ENCODE peak calls at places on chromosome 18, in ten cellular contexts. D is BE2C; C is kidney; T is GM23248; P is transverse colon; S is neuronal stem cell; Z is cardiac muscle cell; X is tibial nerve; F is A549; K is CD8-positive, alpha-beta memory T cell. V is an unnamed sample.

GRCh38 chr18:48948112-48949050 is 2.4 kb downstream of the SMAD7 start:
- DNase-seq in P (peak; percentile 70), T (peak; percentile 73), K (peak; percentile 42), S (no peak), D (peak; percentile 62), X (no peak), F (no peak), C (peak; percentile 88), Z (peak; percentile 89), V (peak; percentile 29)

GRCh38 chr18:28903366-28903765 is 726.4 kb upstream of the CDH2 start:
- DNase-seq in K (no peak), C (no peak), F (no peak), T (peak; percentile 51), Z (no peak), D (no peak), S (no peak), P (no peak), X (no peak), V (no peak)

GRCh38 chr18:49565656-49566055 is 3.8 kb downstream of the LIPG start:
- DNase-seq in X (no peak), S (no peak), Z (no peak), P (peak; percentile 21), F (no peak), T (peak; percentile 65), D (no peak), C (no peak), K (no peak), V (no peak)

GRCh38 chr18:61844726-61845125 is 48.1 kb downstream of the RNF152 start:
- DNase-seq in C (no peak), S (no peak), K (no peak), D (no peak), T (no peak), P (no peak), F (no peak), X (no peak), Z (no peak), V (no peak)

GRCh38 chr18:69387181-69387580 is 13.5 kb upstream of the DOK6 start:
- DNase-seq in C (no peak), T (no peak), S (no peak), Z (no peak), K (no peak), D (no peak), X (no peak), F (no peak), P (no peak), V (no peak)

GRCh38 chr18:10131783-10132381 is 218.1 kb downstream of the VAPA start:
- DNase-seq in F (no peak), S (peak; percentile 26), C (no peak), P (no peak), T (peak; percentile 32), D (no peak), X (no peak), Z (peak; percentile 59), K (no peak), V (no peak)

GRCh38 chr18:31176531-31176930 is 13.9 kb upstream of the DSC1 start:
- DNase-seq in F (peak; percentile 4), K (no peak), Z (no peak), C (no peak), D (no peak), T (no peak), P (no peak), X (no peak), S (no peak), V (no peak)

GRCh38 chr18:7754258-7754657 is 187.1 kb downstream of the PTPRM start:
- DNase-seq in C (no peak), T (no peak), X (no peak), S (no peak), D (no peak), K (no peak), P (no peak), F (no peak), Z (no peak), V (no peak)

DNA sequence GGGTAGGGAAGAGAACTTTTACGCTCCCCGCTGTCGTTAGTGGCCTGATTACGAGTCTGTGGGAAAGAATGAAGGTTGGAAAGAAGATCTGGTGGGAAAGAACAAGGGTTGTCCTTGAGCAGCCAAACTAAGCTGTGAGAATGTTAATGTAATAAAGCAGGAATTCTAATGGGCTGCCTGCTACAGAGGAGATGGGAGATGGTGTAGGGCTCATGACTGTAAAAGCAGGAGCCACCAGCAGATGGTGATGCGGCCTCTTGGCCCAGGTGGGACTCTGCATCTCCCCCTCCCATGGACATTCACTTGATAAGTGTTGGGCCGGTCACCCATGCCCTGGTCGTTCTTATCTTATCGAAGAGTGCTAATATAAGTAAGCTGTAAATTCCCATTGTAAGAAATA is 150.0 kb downstream of the NEDD4L start:
- DNase-seq in F (no peak), T (no peak), Z (peak; percentile 57), D (peak; percentile 36), X (no peak), C (no peak), K (no peak), S (no peak), P (no peak), V (no peak)
- H3K4me1 ChIP-seq in F (peaks cover 15% of the 10 kb centered on the region), T (peaks cover 23% of the 10 kb centered on the region), Z (peaks cover 29% of the 10 kb centered on the region), D (no peaks in the 10 kb centered on the region), X (peaks cover 7% of the 10 kb centered on the region), C (peaks cover 6% of the 10 kb centered on the region), K (peaks cover 15% of the 10 kb centered on the region), S (peaks cover 11% of the 10 kb centered on the region), P (peaks cover 32% of the 10 kb centered on the region), V (no peaks in the 10 kb centered on the region)

DNA sequence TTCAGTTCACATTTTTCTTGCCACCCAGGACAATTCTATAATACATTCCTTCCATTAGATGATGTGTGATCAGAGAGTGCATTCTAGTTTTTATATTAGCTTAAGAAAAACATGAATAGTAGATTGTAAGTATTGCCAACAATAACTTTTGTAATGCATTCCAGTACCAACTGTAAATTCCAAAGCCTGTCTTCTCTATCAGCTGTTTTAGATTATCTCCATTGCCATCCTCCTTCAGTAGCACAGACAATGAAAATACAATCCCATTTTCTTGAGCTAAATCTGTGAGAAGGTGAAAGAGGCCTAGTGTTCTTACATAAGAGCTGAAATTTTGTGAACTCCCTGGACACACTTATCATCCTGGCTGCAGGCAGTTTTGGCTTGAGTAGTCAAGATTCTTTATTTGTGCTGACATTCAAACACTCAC is 103.9 kb downstream of the CCBE1 start:
- DNase-seq in Z (no peak), S (no peak), P (no peak), K (no peak), T (peak; percentile 65), D (no peak), F (no peak), C (no peak), X (no peak), V (no peak)
- H3K4me3 ChIP-seq in Z (no peak overlapping the region), S (no peak overlapping the region), P (no peak overlapping the region), K (no peak overlapping the region), T (no peak overlapping the region), D (no peak overlapping the region), F (no peak overlapping the region), C (no peak overlapping the region), X (no peak overlapping the region), V (no peak overlapping the region)

GRCh38 chr18:8948011-8948410 is 154.5 kb upstream of the NDUFV2 start:
- DNase-seq in S (no peak), X (no peak), K (no peak), F (no peak), P (no peak), D (no peak), Z (no peak), C (no peak), T (peak; percentile 23), V (no peak)

GRCh38 chr18:8946046-8946838 is 156.3 kb upstream of the NDUFV2 start:
- DNase-seq in Z (no peak), C (no peak), P (no peak), K (no peak), F (peak; percentile 12), D (no peak), X (no peak), T (peak; percentile 95), S (no peak), V (no peak)

GRCh38 chr18:8949206-8949605 is 153.3 kb upstream of the NDUFV2 start:
- DNase-seq in Z (no peak), F (no peak), X (no peak), T (peak; percentile 76), K (no peak), C (no peak), P (no peak), S (no peak), D (peak; percentile 9), V (no peak)

GRCh38 chr18:8947576-8947975 is 154.9 kb upstream of the NDUFV2 start:
- DNase-seq in X (no peak), F (no peak), P (no peak), K (no peak), C (no peak), S (no peak), T (no peak), D (no peak), Z (no peak), V (no peak)

GRCh38 chr18:8948471-8949149 is 153.9 kb upstream of the NDUFV2 start:
- DNase-seq in T (peak; percentile 96), Z (no peak), C (no peak), D (no peak), K (no peak), F (peak; percentile 53), S (no peak), X (no peak), P (no peak), V (no peak)
- H3K4me1 ChIP-seq in T (peaks cover 69% of the 10 kb centered on the region), Z (no peaks in the 10 kb centered on the region), C (no peaks in the 10 kb centered on the region), D (no peaks in the 10 kb centered on the region), K (no peaks in the 10 kb centered on the region), F (peaks cover 23% of the 10 kb centered on the region), S (peaks cover 9% of the 10 kb centered on the region), X (no peaks in the 10 kb centered on the region), P (no peaks in the 10 kb centered on the region), V (no peaks in the 10 kb centered on the region)

GRCh38 chr18:79402209-79402576 is 6.5 kb downstream of the NFATC1 start:
- DNase-seq in Z (no peak), D (no peak), X (no peak), F (no peak), P (no peak), T (no peak), C (peak; percentile 63), S (no peak), K (no peak), V (no peak)

GRCh38 chr18:79400091-79400590 is 4.4 kb downstream of the NFATC1 start:
- DNase-seq in K (peak; percentile 72), T (peak; percentile 77), D (no peak), P (peak; percentile 73), S (no peak), C (peak; percentile 88), F (no peak), Z (peak; percentile 64), X (peak; percentile 82), V (peak; percentile 38)

GRCh38 chr18:79400591-79401381 is 5.1 kb downstream of the NFATC1 start:
- DNase-seq in X (no peak), D (no peak), S (no peak), C (peak; percentile 80), Z (peak; percentile 34), K (peak; percentile 57), T (peak; percentile 43), F (no peak), P (no peak), V (peak; percentile 56)

GRCh38 chr18:79402977-79403722 is 7.4 kb downstream of the NFATC1 start:
- DNase-seq in S (no peak), Z (no peak), D (no peak), T (peak; percentile 86), X (peak; percentile 67), K (no peak), C (peak; percentile 88), P (peak; percentile 42), F (no peak), V (peak; percentile 38)

DNA sequence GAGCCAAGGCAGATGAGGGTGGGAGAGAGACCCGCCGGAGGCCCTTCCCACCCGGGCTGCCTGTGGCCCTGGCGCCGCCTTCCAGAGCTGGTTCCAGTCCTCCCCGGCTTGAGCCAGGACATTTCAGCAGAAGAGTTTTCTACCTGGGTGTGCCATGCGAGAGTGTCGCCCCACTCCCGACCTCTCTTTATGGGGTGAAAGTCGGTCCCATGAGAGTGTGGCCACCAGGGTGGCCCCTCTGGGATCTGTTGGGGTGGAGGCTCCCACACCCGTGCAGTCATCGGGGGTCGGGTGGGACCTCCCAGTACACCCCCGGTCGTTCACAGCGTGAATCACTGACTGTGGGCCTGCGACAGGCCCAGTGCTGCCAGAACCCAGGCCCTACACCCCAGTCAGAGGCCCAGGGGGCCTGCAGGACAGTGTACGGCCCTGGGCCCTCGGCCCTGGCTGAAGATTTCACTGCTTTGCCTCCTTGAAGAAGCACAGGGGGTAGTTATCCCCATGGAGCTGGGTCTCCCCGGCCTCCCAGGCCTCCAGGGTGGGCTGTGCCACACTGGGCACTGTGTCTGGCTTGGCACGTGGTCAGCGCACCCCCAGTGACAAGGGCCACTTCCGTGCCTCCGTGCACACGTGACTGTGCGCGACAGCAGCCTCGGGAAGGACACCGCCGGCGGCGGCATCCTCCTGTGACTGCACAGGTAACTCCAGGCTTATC is 5.9 kb downstream of the NFATC1 start:
- DNase-seq in C (peak; percentile 76), X (no peak), K (no peak), D (no peak), F (no peak), S (no peak), T (no peak), Z (no peak), P (no peak), V (peak; percentile 22)
- H3K4me3 ChIP-seq in C (no peak overlapping the region), X (peak overlapping the region; percentile 76), K (peak overlapping the region; percentile 43), D (no peak overlapping the region), F (no peak overlapping the region), S (no peak overlapping the region), T (no peak overlapping the region), Z (no peak overlapping the region), P (no peak overlapping the region), V (peak overlapping the region; percentile 68)

V was measured in naive thymus-derived CD4-positive, alpha-beta T cell.